ENCODE peak calls at places on chromosomes 6 and 20, in six cellular contexts. R, T, O, B, N and L are unnamed samples.

GRCh38 chr6:158284340-158285210 is 27.7 kb upstream of the TULP4 start:
- DNase-seq in T (peak), N (peak), O (no peak), R (no peak), B (no peak), L (no peak)

GRCh38 chr6:84428300-84428907 is 201.0 kb upstream of the CEP162 start:
- DNase-seq in R (peak), O (peak), T (no peak), B (peak), N (peak), L (no peak)

GRCh38 chr6:138007014-138007472 is 100.2 kb downstream of the PERP start:
- DNase-seq in N (no peak), R (no peak), B (peak), O (no peak), T (no peak), L (no peak)

GRCh38 chr6:33543116-33543515 is 37.0 kb downstream of the BAK1 start:
- DNase-seq in T (no peak), N (no peak), R (no peak), B (no peak), O (no peak), L (no peak)

GRCh38 chr20:2301164-2301622 is 5.4 kb downstream of the TGM3 start:
- DNase-seq in T (no peak), R (peak), B (no peak), O (peak), N (peak), L (no peak)

GRCh38 chr6:113855500-113856010 is 1.6 kb upstream of the MARCKS start:
- DNase-seq in R (peak), N (peak), T (no peak), O (no peak), B (peak), L (no peak)

GRCh38 chr20:12570371-12570770 is 438.4 kb upstream of the SPTLC3 start:
- DNase-seq in R (no peak), B (no peak), N (no peak), T (no peak), O (no peak), L (no peak)

GRCh38 chr6:166929534-166930189 is 26.7 kb downstream of the RNASET2 start:
- DNase-seq in R (no peak), B (no peak), T (no peak), O (no peak), N (no peak), L (no peak)

GRCh38 chr20:51569815-51570741 is 27.6 kb upstream of the NFATC2 start:
- DNase-seq in T (no peak), B (peak), O (no peak), N (no peak), R (no peak), L (no peak)

GRCh38 chr20:1840865-1841553 is 54.2 kb upstream of the SIRPA start:
- DNase-seq in T (no peak), R (no peak), B (no peak), O (no peak), N (no peak), L (no peak)

GRCh38 chr6:159899994-159900745 is 9.4 kb downstream of the MAS1 start:
- DNase-seq in N (no peak), T (no peak), B (no peak), R (no peak), O (no peak), L (no peak)

GRCh38 chr6:24777227-24777626 is 2.5 kb downstream of the GMNN start:
- DNase-seq in R (no peak), B (no peak), T (no peak), N (no peak), O (no peak), L (no peak)

GRCh38 chr20:38700146-38700545 is 24.1 kb upstream of the SLC32A1 start:
- DNase-seq in O (no peak), B (no peak), R (no peak), T (no peak), N (no peak), L (no peak)

GRCh38 chr6:165906-166305 is 126.4 kb upstream of the DUSP22 start:
- DNase-seq in B (no peak), O (no peak), N (no peak), R (no peak), T (no peak), L (no peak)

GRCh38 chr6:61200444-61200843 is 1085.6 kb downstream of the KHDRBS2 start:
- DNase-seq in N (no peak), O (no peak), R (no peak), T (no peak), B (no peak), L (no peak)

GRCh38 chr6:117781550-117781949 is 106.3 kb downstream of the NUS1 start:
- DNase-seq in T (no peak), R (no peak), O (no peak), B (no peak), N (no peak), L (no peak)

GRCh38 chr6:142756215-142756630 is 188.8 kb downstream of the HIVEP2 start:
- DNase-seq in O (no peak), T (no peak), B (peak), N (no peak), R (no peak), L (no peak)